ENCODE peak calls at places on chromosomes 6 and 20, in four cellular contexts. One of them, this sample, is unnamed.

GRCh38 chr6:75024796-75025195 is 181.1 kb downstream of the COL12A1 start:
- DNase-seq in activated gamma-delta T cell treated with Interleukin-2 at 50 U/mL for 16 hours: no peak
- DNase-seq in NCI-H1694: no peak
- DNase-seq in Jurkat, Clone E6-1: no peak
- DNase-seq in this sample: no peak

GRCh38 chr6:169319561-169319960 is 65.9 kb upstream of the THBS2 start:
- DNase-seq in Jurkat, Clone E6-1: no peak
- DNase-seq in activated gamma-delta T cell treated with Interleukin-2 at 50 U/mL for 16 hours: no peak
- DNase-seq in NCI-H1694: no peak
- DNase-seq in this sample: peak

GRCh38 chr6:31609519-31610406 is 5.3 kb upstream of the AIF1 start:
- DNase-seq in Jurkat, Clone E6-1: no peak
- DNase-seq in NCI-H1694: no peak
- DNase-seq in activated gamma-delta T cell treated with Interleukin-2 at 50 U/mL for 16 hours: no peak
- DNase-seq in this sample: no peak

GRCh38 chr20:16922834-16923233 is 174.7 kb downstream of the OTOR start:
- DNase-seq in NCI-H1694: no peak
- DNase-seq in activated gamma-delta T cell treated with Interleukin-2 at 50 U/mL for 16 hours: no peak
- DNase-seq in Jurkat, Clone E6-1: no peak
- DNase-seq in this sample: no peak

GRCh38 chr6:29965873-29966601 is 23.7 kb downstream of the HLA-A start:
- DNase-seq in Jurkat, Clone E6-1: peak
- DNase-seq in NCI-H1694: peak
- DNase-seq in activated gamma-delta T cell treated with Interleukin-2 at 50 U/mL for 16 hours: peak
- DNase-seq in this sample: peak

GRCh38 chr6:36298037-36298436 is 28.2 kb downstream of the PNPLA1 start:
- DNase-seq in activated gamma-delta T cell treated with Interleukin-2 at 50 U/mL for 16 hours: no peak
- DNase-seq in Jurkat, Clone E6-1: no peak
- DNase-seq in NCI-H1694: no peak
- DNase-seq in this sample: no peak

GRCh38 chr20:12941025-12941424 is 67.7 kb upstream of the SPTLC3 start:
- DNase-seq in Jurkat, Clone E6-1: no peak
- DNase-seq in activated gamma-delta T cell treated with Interleukin-2 at 50 U/mL for 16 hours: no peak
- DNase-seq in NCI-H1694: no peak
- DNase-seq in this sample: no peak

GRCh38 chr20:58864346-58864745 is 11.8 kb downstream of the GNAS start:
- DNase-seq in activated gamma-delta T cell treated with Interleukin-2 at 50 U/mL for 16 hours: no peak
- DNase-seq in NCI-H1694: no peak
- DNase-seq in Jurkat, Clone E6-1: no peak
- DNase-seq in this sample: no peak